ENCODE peak calls at places on chromosomes 12 and 14, in six cellular contexts. Z, S, T, C, N and I are unnamed samples.

GRCh38 chr14:30585204-30585603 is 26.2 kb downstream of the G2E3 start:
- ATAC-seq in Z (no peak), S (no peak), T (no peak), C (no peak), N (no peak), I (no peak)

GRCh38 chr14:52852810-52853521 is 61.6 kb upstream of the GNPNAT1 start:
- ATAC-seq in Z (no peak), S (no peak), T (no peak), C (no peak), N (peak; percentile 92), I (no peak)

GRCh38 chr14:75144944-75145343 is 18.1 kb upstream of the NEK9 start:
- ATAC-seq in Z (peak; percentile 31), S (peak; percentile 69), T (peak; percentile 26), C (peak; percentile 76), N (peak; percentile 33), I (no peak)

GRCh38 chr14:77882631-77883030 is 82.7 kb downstream of the ADCK1 start:
- ATAC-seq in Z (no peak), S (no peak), T (no peak), C (no peak), N (peak; percentile 24), I (peak; percentile 13)

GRCh38 chr12:131862084-131862441 is 32.4 kb upstream of the ULK1 start:
- ATAC-seq in Z (no peak), S (no peak), T (no peak), C (no peak), N (peak; percentile 34), I (no peak)

GRCh38 chr12:45675534-45675933 is 54.0 kb upstream of the ARID2 start:
- ATAC-seq in Z (no peak), S (no peak), T (no peak), C (no peak), N (no peak), I (no peak)

GRCh38 chr14:21039585-21040369 is 2.4 kb upstream of the RNASE7 start:
- ATAC-seq in Z (peak; percentile 67), S (peak; percentile 86), T (no peak), C (peak; percentile 73), N (peak; percentile 54), I (peak; percentile 42)

GRCh38 chr12:51216652-51217051 is 1.2 kb downstream of the POU6F1 start:
- ATAC-seq in Z (no peak), S (no peak), T (no peak), C (no peak), N (no peak), I (no peak)

GRCh38 chr14:41901089-41901488 is 294.4 kb downstream of the LRFN5 start:
- ATAC-seq in Z (no peak), S (no peak), T (no peak), C (no peak), N (no peak), I (no peak)

GRCh38 chr12:53093777-53094393 is 3.6 kb upstream of the IGFBP6 start:
- ATAC-seq in Z (no peak), S (no peak), T (no peak), C (no peak), N (peak; percentile 35), I (no peak)

GRCh38 chr12:95220726-95221125 is 3.1 kb downstream of the VEZT start:
- ATAC-seq in Z (no peak), S (no peak), T (no peak), C (no peak), N (no peak), I (no peak)

GRCh38 chr12:100845095-100845494 is 50.5 kb downstream of the ANO4 start:
- ATAC-seq in Z (no peak), S (no peak), T (no peak), C (no peak), N (no peak), I (no peak)

GRCh38 chr12:131894981-131895639 is 688 bp downstream of the ULK1 start:
- ATAC-seq in Z (no peak), S (no peak), T (no peak), C (no peak), N (no peak), I (no peak)

GRCh38 chr12:50747817-50748216 is 16.1 kb upstream of the ATF1 start:
- ATAC-seq in Z (no peak), S (no peak), T (no peak), C (no peak), N (no peak), I (no peak)

GRCh38 chr14:51448831-51449665 is 202.7 kb upstream of the FRMD6 start:
- ATAC-seq in Z (no peak), S (no peak), T (no peak), C (no peak), N (peak; percentile 97), I (peak; percentile 23)

GRCh38 chr12:55582066-55582465 is 9.8 kb downstream of the OR2AP1 start:
- ATAC-seq in Z (no peak), S (no peak), T (no peak), C (no peak), N (no peak), I (no peak)

GRCh38 chr12:77133566-77133965 is 68.2 kb upstream of the E2F7 start:
- ATAC-seq in Z (peak; percentile 49), S (no peak), T (no peak), C (no peak), N (no peak), I (no peak)

GRCh38 chr12:110775997-110776396 is 33.3 kb upstream of the PPP1CC start:
- ATAC-seq in Z (no peak), S (no peak), T (no peak), C (no peak), N (no peak), I (no peak)

GRCh38 chr12:93743999-93744689 is 67.0 kb downstream of the CRADD start:
- ATAC-seq in Z (no peak), S (no peak), T (no peak), C (no peak), N (no peak), I (no peak)

GRCh38 chr12:25194722-25195055 is 271 bp downstream of the DNAI7 start:
- ATAC-seq in Z (no peak), S (no peak), T (no peak), C (no peak), N (no peak), I (no peak)

GRCh38 chr12:31897791-31898503 is 61.3 kb upstream of the RESF1 start:
- ATAC-seq in Z (no peak), S (no peak), T (no peak), C (no peak), N (peak; percentile 45), I (no peak)

GRCh38 chr12:106914796-106915634 is 40.7 kb upstream of the TMEM263 start:
- ATAC-seq in Z (peak; percentile 90), S (peak; percentile 93), T (peak; percentile 62), C (peak; percentile 26), N (no peak), I (no peak)